ENCODE peak calls at places on chromosomes 7 and 10, in seven cellular contexts. One of them, this sample, is unnamed. For H3K4me1, the result is how much of the 10 kb centered on the place peaks cover.

GRCh38 chr7:14835399-14835798 is 67.2 kb downstream of the DGKB start:
- DNase-seq in HepG2: no peak
- DNase-seq in stomach: no peak
- DNase-seq in SK-N-SH: no peak
- DNase-seq in HCT116: no peak
- DNase-seq in GM23338: no peak
- DNase-seq in H1: no peak
- DNase-seq in this sample: no peak

GRCh38 chr7:18361756-18362155 is 133.8 kb upstream of the HDAC9 start:
- DNase-seq in HepG2: no peak
- DNase-seq in stomach: peak
- DNase-seq in SK-N-SH: no peak
- DNase-seq in HCT116: no peak
- DNase-seq in GM23338: peak
- DNase-seq in H1: peak
- DNase-seq in this sample: peak

GRCh38 chr10:24255115-24255895 is 46.4 kb downstream of the KIAA1217 start:
- DNase-seq in HepG2: no peak
- DNase-seq in stomach: no peak
- DNase-seq in SK-N-SH: peak
- DNase-seq in HCT116: no peak
- DNase-seq in GM23338: peak
- DNase-seq in H1: no peak
- DNase-seq in this sample: no peak

GRCh38 chr10:104299031-104299904 is 30.3 kb downstream of the GSTO2 start:
- DNase-seq in HepG2: no peak
- DNase-seq in stomach: no peak
- DNase-seq in SK-N-SH: peak
- DNase-seq in HCT116: no peak
- DNase-seq in GM23338: no peak
- DNase-seq in H1: no peak
- DNase-seq in this sample: no peak

GRCh38 chr7:116198748-116199410 is 11.5 kb upstream of the TES start:
- DNase-seq in HepG2: no peak
- DNase-seq in stomach: no peak
- DNase-seq in SK-N-SH: no peak
- DNase-seq in HCT116: no peak
- DNase-seq in GM23338: no peak
- DNase-seq in H1: no peak
- DNase-seq in this sample: no peak

GRCh38 chr7:132485600-132486594 is 90.4 kb downstream of the PLXNA4 start:
- DNase-seq in HepG2: no peak
- DNase-seq in stomach: peak
- DNase-seq in SK-N-SH: no peak
- DNase-seq in HCT116: no peak
- DNase-seq in GM23338: peak
- DNase-seq in H1: no peak
- DNase-seq in this sample: no peak

GRCh38 chr7:82164813-82165212 is 278.8 kb downstream of the CACNA2D1 start:
- DNase-seq in HepG2: no peak
- DNase-seq in stomach: no peak
- DNase-seq in SK-N-SH: peak
- DNase-seq in HCT116: no peak
- DNase-seq in GM23338: peak
- DNase-seq in H1: no peak
- DNase-seq in this sample: no peak

GRCh38 chr7:125814030-125814535 is 884.5 kb upstream of the POT1 start:
- DNase-seq in HepG2: no peak
- DNase-seq in stomach: no peak
- DNase-seq in SK-N-SH: no peak
- DNase-seq in HCT116: no peak
- DNase-seq in GM23338: no peak
- DNase-seq in H1: no peak
- DNase-seq in this sample: no peak

GRCh38 chr7:28973591-28973990 is 15.5 kb upstream of the TRIL start:
- DNase-seq in HepG2: no peak
- DNase-seq in stomach: no peak
- DNase-seq in SK-N-SH: no peak
- DNase-seq in HCT116: no peak
- DNase-seq in GM23338: no peak
- DNase-seq in H1: no peak
- DNase-seq in this sample: no peak

GRCh38 chr7:4631664-4632171 is 50.4 kb upstream of the FOXK1 start:
- DNase-seq in HepG2: peak
- DNase-seq in stomach: peak
- DNase-seq in SK-N-SH: peak
- DNase-seq in HCT116: peak
- DNase-seq in GM23338: peak
- DNase-seq in H1: peak
- DNase-seq in this sample: no peak

GRCh38 chr7:30927040-30927439 is 15.4 kb downstream of the AQP1 start:
- DNase-seq in HepG2: no peak
- DNase-seq in stomach: no peak
- DNase-seq in SK-N-SH: peak
- DNase-seq in HCT116: no peak
- DNase-seq in GM23338: no peak
- DNase-seq in H1: no peak
- DNase-seq in this sample: no peak

GRCh38 chr7:101112233-101112632 is 14.7 kb upstream of the SERPINE1 start:
- DNase-seq in HepG2: no peak
- DNase-seq in stomach: no peak
- DNase-seq in SK-N-SH: no peak
- DNase-seq in HCT116: no peak
- DNase-seq in GM23338: no peak
- DNase-seq in H1: no peak
- DNase-seq in this sample: peak

GRCh38 chr7:151503902-151504714 is 15.6 kb downstream of the RHEB start:
- DNase-seq in HepG2: peak
- DNase-seq in stomach: no peak
- DNase-seq in SK-N-SH: no peak
- DNase-seq in HCT116: no peak
- DNase-seq in GM23338: no peak
- DNase-seq in H1: no peak
- DNase-seq in this sample: peak

GRCh38 chr10:96803265-96803664 is 28.8 kb upstream of the LCOR start:
- DNase-seq in HepG2: no peak
- DNase-seq in stomach: no peak
- DNase-seq in SK-N-SH: no peak
- DNase-seq in HCT116: no peak
- DNase-seq in GM23338: no peak
- DNase-seq in H1: no peak
- DNase-seq in this sample: no peak

GRCh38 chr10:122159159-122159970 is 111.7 kb upstream of the BTBD16 start:
- DNase-seq in HepG2: no peak
- DNase-seq in stomach: no peak
- DNase-seq in SK-N-SH: no peak
- DNase-seq in HCT116: no peak
- DNase-seq in GM23338: peak
- DNase-seq in H1: no peak
- DNase-seq in this sample: no peak

GRCh38 chr10:88895252-88895651 is 15.2 kb downstream of the STAMBPL1 start:
- DNase-seq in HepG2: peak
- DNase-seq in stomach: no peak
- DNase-seq in SK-N-SH: no peak
- DNase-seq in HCT116: no peak
- DNase-seq in GM23338: no peak
- DNase-seq in H1: no peak
- DNase-seq in this sample: no peak

GRCh38 chr10:119251315-119251708 is 43.9 kb downstream of the GRK5 start:
- DNase-seq in HepG2: no peak
- DNase-seq in stomach: no peak
- DNase-seq in SK-N-SH: no peak
- DNase-seq in HCT116: no peak
- DNase-seq in GM23338: no peak
- DNase-seq in H1: no peak
- DNase-seq in this sample: no peak

GRCh38 chr10:119252470-119253151 is 45.2 kb downstream of the GRK5 start:
- DNase-seq in HepG2: no peak
- DNase-seq in stomach: no peak
- DNase-seq in SK-N-SH: no peak
- DNase-seq in HCT116: no peak
- DNase-seq in GM23338: no peak
- DNase-seq in H1: no peak
- DNase-seq in this sample: no peak

GRCh38 chr10:119254355-119254754 is 47.0 kb downstream of the GRK5 start:
- DNase-seq in HepG2: no peak
- DNase-seq in stomach: no peak
- DNase-seq in SK-N-SH: no peak
- DNase-seq in HCT116: no peak
- DNase-seq in GM23338: no peak
- DNase-seq in H1: no peak
- DNase-seq in this sample: no peak

GRCh38 chr10:119252051-119252465 is 44.7 kb downstream of the GRK5 start:
- DNase-seq in HepG2: peak
- DNase-seq in stomach: no peak
- DNase-seq in SK-N-SH: peak
- DNase-seq in HCT116: no peak
- DNase-seq in GM23338: no peak
- DNase-seq in H1: no peak
- DNase-seq in this sample: no peak

DNA sequence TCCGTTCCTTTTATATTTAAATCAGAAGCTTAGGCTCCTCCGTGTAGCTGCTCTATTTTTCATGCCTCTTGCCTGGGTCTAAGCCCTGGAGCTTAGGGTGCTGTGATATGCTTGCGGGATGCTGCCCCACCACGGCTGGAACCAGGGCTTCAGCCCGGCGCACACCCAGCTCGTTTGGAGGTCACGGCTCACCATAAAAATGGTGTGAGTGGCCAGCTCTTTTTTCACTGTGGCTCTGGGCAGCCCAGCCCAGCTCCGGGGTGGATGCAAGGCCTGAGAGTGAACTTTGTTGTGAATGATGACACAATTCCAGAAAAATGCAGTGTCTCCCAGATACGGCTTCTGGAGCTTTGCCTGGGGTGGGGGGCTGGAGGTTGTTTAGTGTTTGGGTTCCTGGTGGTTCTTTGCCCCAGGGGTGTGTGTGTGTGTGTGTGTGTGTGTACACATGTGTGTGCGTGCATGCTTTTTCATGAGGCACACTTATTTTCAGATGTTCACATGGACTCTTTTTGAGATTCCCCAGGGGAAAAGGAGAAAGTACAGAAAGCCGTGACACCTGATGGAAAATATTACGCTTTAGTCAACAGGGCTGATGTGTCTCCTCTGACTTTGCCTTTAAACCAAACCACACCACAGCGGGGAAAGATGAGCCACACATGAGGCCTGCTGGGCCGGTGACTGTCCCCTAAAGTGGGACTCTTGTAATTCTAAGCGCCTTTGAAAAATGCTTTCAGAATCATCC is 46.2 kb downstream of the GRK5 start:
- DNase-seq in HepG2: peak
- DNase-seq in stomach: no peak
- DNase-seq in SK-N-SH: peak
- DNase-seq in HCT116: peak
- DNase-seq in GM23338: peak
- DNase-seq in H1: no peak
- DNase-seq in this sample: peak
- TF ChIP-seq POLR2AphosphoS5 in HepG2: peak
- TF ChIP-seq POLR2AphosphoS5 in stomach: peak
- TF ChIP-seq POLR2AphosphoS5 in SK-N-SH: peak
- TF ChIP-seq POLR2AphosphoS5 in HCT116: peak
- TF ChIP-seq POLR2AphosphoS5 in GM23338: no peak
- TF ChIP-seq POLR2AphosphoS5 in H1: peak
- TF ChIP-seq POLR2AphosphoS5 in this sample: no peak

DNA sequence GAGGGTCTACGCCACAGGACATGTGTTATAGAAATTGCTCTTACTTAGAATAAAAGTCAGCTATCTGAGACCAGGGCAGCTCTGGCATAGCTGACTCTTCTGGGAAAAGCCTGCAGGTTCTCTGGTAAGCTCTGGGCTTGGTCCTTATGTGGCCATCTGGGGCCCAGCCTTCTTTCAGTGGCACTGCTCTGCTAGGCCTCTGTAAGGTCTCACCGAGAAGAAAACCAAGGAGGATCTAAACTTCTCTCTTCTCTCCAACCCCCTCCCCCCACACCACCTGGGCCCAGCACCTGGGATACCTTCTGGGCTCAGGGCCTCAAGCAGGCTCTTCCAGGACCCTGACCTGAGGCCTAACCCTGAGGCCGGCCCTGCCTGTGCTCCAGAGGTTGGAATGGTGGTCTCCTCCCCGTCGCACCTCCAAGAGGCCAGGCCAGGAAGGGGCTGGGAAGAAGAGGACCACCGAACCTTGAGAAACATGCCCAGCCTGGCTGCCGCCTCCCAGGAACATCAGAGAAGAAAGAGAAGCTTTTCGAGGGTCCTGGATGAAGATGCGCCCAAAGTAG is 323.6 kb downstream of the GFRA1 start:
- DNase-seq in HepG2: no peak
- DNase-seq in stomach: no peak
- DNase-seq in SK-N-SH: no peak
- DNase-seq in HCT116: no peak
- DNase-seq in GM23338: no peak
- DNase-seq in H1: no peak
- DNase-seq in this sample: peak
- H3K4me1 ChIP-seq in HepG2: under half
- H3K4me1 ChIP-seq in stomach: under half
- H3K4me1 ChIP-seq in SK-N-SH: under half
- H3K4me1 ChIP-seq in HCT116: under half
- H3K4me1 ChIP-seq in GM23338: under half
- H3K4me1 ChIP-seq in H1: under half
- H3K4me1 ChIP-seq in this sample: under half

GRCh38 chr10:7473474-7473873 is 62.6 kb upstream of the SFMBT2 start:
- DNase-seq in HepG2: no peak
- DNase-seq in stomach: no peak
- DNase-seq in SK-N-SH: no peak
- DNase-seq in HCT116: no peak
- DNase-seq in GM23338: no peak
- DNase-seq in H1: no peak
- DNase-seq in this sample: no peak

GRCh38 chr10:7470371-7470770 is 59.5 kb upstream of the SFMBT2 start:
- DNase-seq in HepG2: no peak
- DNase-seq in stomach: no peak
- DNase-seq in SK-N-SH: no peak
- DNase-seq in HCT116: no peak
- DNase-seq in GM23338: no peak
- DNase-seq in H1: no peak
- DNase-seq in this sample: no peak

GRCh38 chr10:7474388-7474787 is 63.6 kb upstream of the SFMBT2 start:
- DNase-seq in HepG2: no peak
- DNase-seq in stomach: no peak
- DNase-seq in SK-N-SH: no peak
- DNase-seq in HCT116: no peak
- DNase-seq in GM23338: no peak
- DNase-seq in H1: no peak
- DNase-seq in this sample: no peak

GRCh38 chr10:7475046-7475860 is 64.4 kb upstream of the SFMBT2 start:
- DNase-seq in HepG2: no peak
- DNase-seq in stomach: no peak
- DNase-seq in SK-N-SH: peak
- DNase-seq in HCT116: no peak
- DNase-seq in GM23338: peak
- DNase-seq in H1: peak
- DNase-seq in this sample: no peak

GRCh38 chr10:7471720-7472367 is 61.0 kb upstream of the SFMBT2 start:
- DNase-seq in HepG2: no peak
- DNase-seq in stomach: no peak
- DNase-seq in SK-N-SH: no peak
- DNase-seq in HCT116: no peak
- DNase-seq in GM23338: no peak
- DNase-seq in H1: no peak
- DNase-seq in this sample: no peak
- TF ChIP-seq POLR2AphosphoS5 in HepG2: no peak
- TF ChIP-seq POLR2AphosphoS5 in stomach: no peak
- TF ChIP-seq POLR2AphosphoS5 in SK-N-SH: no peak
- TF ChIP-seq POLR2AphosphoS5 in HCT116: no peak
- TF ChIP-seq POLR2AphosphoS5 in GM23338: no peak
- TF ChIP-seq POLR2AphosphoS5 in H1: no peak
- TF ChIP-seq POLR2AphosphoS5 in this sample: no peak

GRCh38 chr7:143407296-143408246 is 1.1 kb downstream of the EPHA1 start:
- DNase-seq in HepG2: no peak
- DNase-seq in stomach: no peak
- DNase-seq in SK-N-SH: no peak
- DNase-seq in HCT116: no peak
- DNase-seq in GM23338: no peak
- DNase-seq in H1: no peak
- DNase-seq in this sample: no peak
- H3K4me1 ChIP-seq in HepG2: under half
- H3K4me1 ChIP-seq in stomach: half or more
- H3K4me1 ChIP-seq in SK-N-SH: under half
- H3K4me1 ChIP-seq in HCT116: under half
- H3K4me1 ChIP-seq in GM23338: half or more
- H3K4me1 ChIP-seq in H1: under half
- H3K4me1 ChIP-seq in this sample: under half

This sample was measured in upper lobe of left lung.